ENCODE peak calls at places on chromosomes 3 and 15, in nine cellular contexts. E is A549, T is HCT116, B is ovary, V is testis, P is body of pancreas, H is esophagus muscularis mucosa, A is sigmoid colon, L is Peyer's patch. Z is an unnamed sample. For H3K4me1, the result is how much of the 10 kb centered on the place peaks cover.

GRCh38 chr15:60000113-60000823 is 3.8 kb upstream of the FOXB1 start:
- DNase-seq in E (no peak), T (no peak), B (no peak), V (no peak), P (no peak), H (no peak), A (no peak), L (no peak), Z (no peak)

GRCh38 chr3:30644615-30645014 is 38.2 kb downstream of the TGFBR2 start:
- DNase-seq in E (no peak), T (no peak), B (peak), V (no peak), P (peak), H (no peak), A (peak), L (peak), Z (peak)

GRCh38 chr3:169112153-169112892 is 551.2 kb downstream of the MECOM start:
- DNase-seq in E (no peak), T (peak), B (no peak), V (no peak), P (no peak), H (no peak), A (no peak), L (no peak), Z (no peak)

GRCh38 chr3:42402394-42403100 is 7.9 kb downstream of the LYZL4 start:
- DNase-seq in E (no peak), T (no peak), B (no peak), V (no peak), P (no peak), H (no peak), A (no peak), L (no peak), Z (no peak)

GRCh38 chr15:78244101-78244500 is 9.7 kb upstream of the ACSBG1 start:
- DNase-seq in E (no peak), T (no peak), B (no peak), V (no peak), P (no peak), H (no peak), A (peak), L (no peak), Z (no peak)

GRCh38 chr3:39718674-39719595 is 90.5 kb upstream of the MYRIP start:
- DNase-seq in E (no peak), T (no peak), B (no peak), V (no peak), P (no peak), H (no peak), A (no peak), L (no peak), Z (no peak)

GRCh38 chr15:23083115-23083514 is 43.7 kb upstream of the TUBGCP5 start:
- DNase-seq in E (no peak), T (no peak), B (no peak), V (no peak), P (no peak), H (no peak), A (no peak), L (no peak), Z (no peak)

GRCh38 chr15:56052389-56053045 is 59.1 kb upstream of the NEDD4 start:
- DNase-seq in E (peak), T (peak), B (no peak), V (no peak), P (peak), H (no peak), A (no peak), L (peak), Z (peak)

GRCh38 chr15:75354454-75354853 is 7.6 kb downstream of the NEIL1 start:
- DNase-seq in E (no peak), T (no peak), B (peak), V (no peak), P (no peak), H (no peak), A (no peak), L (no peak), Z (no peak)

GRCh38 chr3:193928354-193929209 is 207.4 kb upstream of the HES1 start:
- DNase-seq in E (peak), T (no peak), B (no peak), V (no peak), P (no peak), H (no peak), A (no peak), L (no peak), Z (no peak)

GRCh38 chr15:24901409-24901808 is 53.4 kb upstream of the SNRPN start:
- DNase-seq in E (no peak), T (no peak), B (no peak), V (no peak), P (no peak), H (no peak), A (no peak), L (no peak), Z (no peak)

GRCh38 chr3:161349529-161350278 is 21.6 kb downstream of the SPTSSB start:
- DNase-seq in E (peak), T (peak), B (no peak), V (no peak), P (no peak), H (no peak), A (no peak), L (no peak), Z (no peak)

GRCh38 chr15:71732636-71733035 is 77.7 kb upstream of the NR2E3 start:
- DNase-seq in E (no peak), T (no peak), B (no peak), V (no peak), P (no peak), H (no peak), A (no peak), L (no peak), Z (no peak)

GRCh38 chr3:152050782-152051405 is 177.5 kb downstream of the SUCNR1 start:
- DNase-seq in E (no peak), T (no peak), B (no peak), V (no peak), P (no peak), H (no peak), A (no peak), L (no peak), Z (no peak)

GRCh38 chr15:64038878-64039277 is 7.4 kb downstream of the DAPK2 start:
- DNase-seq in E (no peak), T (no peak), B (no peak), V (no peak), P (no peak), H (no peak), A (no peak), L (no peak), Z (no peak)

GRCh38 chr15:48089664-48090063 is 31.1 kb upstream of the SLC24A5 start:
- DNase-seq in E (no peak), T (no peak), B (no peak), V (no peak), P (no peak), H (no peak), A (no peak), L (no peak), Z (no peak)

GRCh38 chr15:76682259-76682658 is 222.9 kb downstream of the SCAPER start:
- DNase-seq in E (no peak), T (no peak), B (no peak), V (no peak), P (no peak), H (no peak), A (no peak), L (no peak), Z (no peak)

GRCh38 chr3:58079773-58080172 is 71.6 kb downstream of the FLNB start:
- DNase-seq in E (no peak), T (no peak), B (no peak), V (no peak), P (no peak), H (no peak), A (no peak), L (no peak), Z (no peak)

GRCh38 chr15:89139613-89140499 is 51.6 kb downstream of the ABHD2 start:
- DNase-seq in E (no peak), T (no peak), B (no peak), V (peak), P (peak), H (no peak), A (no peak), L (no peak), Z (no peak)

GRCh38 chr3:31248619-31248992 is 284.1 kb upstream of the STT3B start:
- DNase-seq in E (no peak), T (no peak), B (no peak), V (no peak), P (no peak), H (peak), A (no peak), L (no peak), Z (no peak)

GRCh38 chr3:179068779-179069530 is 2.7 kb downstream of the ZMAT3 start:
- DNase-seq in E (peak), T (no peak), B (no peak), V (no peak), P (no peak), H (no peak), A (no peak), L (peak), Z (no peak)

GRCh38 chr3:34703058-34703457 is 904.6 kb downstream of the PDCD6IP start:
- DNase-seq in E (no peak), T (no peak), B (no peak), V (no peak), P (no peak), H (no peak), A (no peak), L (no peak), Z (no peak)

GRCh38 chr15:33608714-33609113 is 297.9 kb downstream of the RYR3 start:
- DNase-seq in E (no peak), T (no peak), B (no peak), V (no peak), P (no peak), H (no peak), A (no peak), L (no peak), Z (no peak)

GRCh38 chr3:46996689-46997452 is 17.4 kb downstream of the NBEAL2 start:
- DNase-seq in E (no peak), T (no peak), B (no peak), V (no peak), P (no peak), H (no peak), A (no peak), L (no peak), Z (no peak)

GRCh38 chr15:67922971-67923646 is 83.3 kb upstream of the RNU6-1 start:
- DNase-seq in E (no peak), T (no peak), B (peak), V (no peak), P (no peak), H (no peak), A (no peak), L (no peak), Z (no peak)

GRCh38 chr3:10173095-10173925 is 8.6 kb downstream of the IRAK2 start:
- DNase-seq in E (peak), T (no peak), B (no peak), V (no peak), P (no peak), H (no peak), A (no peak), L (no peak), Z (no peak)

GRCh38 chr3:154776549-154777230 is 303.4 kb upstream of the MME start:
- DNase-seq in E (no peak), T (no peak), B (no peak), V (no peak), P (no peak), H (no peak), A (no peak), L (no peak), Z (no peak)

GRCh38 chr3:143135150-143135549 is 15.6 kb downstream of the CHST2 start:
- DNase-seq in E (peak), T (no peak), B (no peak), V (no peak), P (no peak), H (no peak), A (no peak), L (no peak), Z (no peak)

GRCh38 chr15:28989239-28989830 is 103.6 kb downstream of the APBA2 start:
- DNase-seq in E (no peak), T (no peak), B (no peak), V (peak), P (no peak), H (peak), A (no peak), L (no peak), Z (no peak)

GRCh38 chr15:40828447-40829036 is at the start of gene PPP1R14D:
- DNase-seq in E (no peak), T (no peak), B (no peak), V (no peak), P (no peak), H (no peak), A (no peak), L (no peak), Z (no peak)

GRCh38 chr15:91068966-91069365 is 31.1 kb upstream of the SV2B start:
- DNase-seq in E (no peak), T (no peak), B (no peak), V (no peak), P (no peak), H (peak), A (no peak), L (no peak), Z (no peak)
- TF ChIP-seq CTCF in E (no peak), T (peak), B (no peak), V (no peak), P (no peak), H (no peak), A (no peak), L (no peak), Z (no peak)

DNA sequence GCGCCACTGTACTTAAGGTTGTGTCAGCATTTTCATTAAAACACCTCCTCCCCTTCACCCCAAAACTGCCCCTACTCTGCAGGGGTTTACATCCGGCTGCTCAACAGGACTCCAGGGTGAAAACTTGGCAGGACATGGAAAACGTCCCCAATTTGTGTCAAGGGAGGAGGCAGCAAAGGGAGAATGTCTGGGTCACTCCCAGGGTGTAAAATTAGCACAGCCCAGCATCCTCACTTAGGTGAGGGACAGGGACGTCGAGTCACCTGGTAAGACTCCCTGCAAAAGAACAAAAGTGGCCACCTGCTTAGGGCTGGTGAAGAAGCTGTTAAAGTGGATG is 532.3 kb downstream of the FOXP1 start:
- DNase-seq in E (no peak), T (no peak), B (no peak), V (no peak), P (no peak), H (peak), A (no peak), L (no peak), Z (no peak)
- H3K4me1 ChIP-seq in E (half or more), T (under half), B (under half), V (under half), P (under half), H (half or more), A (half or more), L (half or more), Z (under half)

GRCh38 chr15:35182841-35183479 is 97.9 kb upstream of the NANOGP8 start:
- DNase-seq in E (no peak), T (no peak), B (no peak), V (peak), P (no peak), H (no peak), A (no peak), L (no peak), Z (no peak)
- TF ChIP-seq POLR2A in E (no peak), T (no peak), B (no peak), V (no peak), P (no peak), H (no peak), A (no peak), L (no peak), Z (no peak)

GRCh38 chr15:92079647-92080255 is 226.2 kb downstream of the SLCO3A1 start:
- DNase-seq in E (no peak), T (no peak), B (no peak), V (no peak), P (no peak), H (no peak), A (no peak), L (no peak), Z (no peak)
- TF ChIP-seq CTCF in E (no peak), T (no peak), B (no peak), V (no peak), P (no peak), H (no peak), A (no peak), L (no peak), Z (no peak)

Z was measured in uterus.